ENCODE peak calls at places on chromosomes 7 and 10, in seven cellular contexts. Q is GM23248; L is putamen; C is uterus; N is stimulated activated CD8-positive, alpha-beta memory T cell treated with anti-CD3 and anti-CD28 coated beads, Interleukin-2, amount 100 ng/mL, for 1 hour; V is activated CD4-positive, alpha-beta T cell treated with anti-CD3 and anti-CD28 coated beads, Interleukin-2, amount 50 U/mL, for 1 hour; P is HT1080. S is an unnamed sample.

GRCh38 chr10:3530346-3531096 is 254.5 kb downstream of the KLF6 start:
- DNase-seq in L (no peak), V (no peak), C (no peak), Q (peak; percentile 79), N (no peak), P (no peak), S (no peak)

GRCh38 chr7:105278973-105279687 is 109.6 kb downstream of the SRPK2 start:
- DNase-seq in P (no peak), C (no peak), N (no peak), V (no peak), L (peak; percentile 29), Q (peak; percentile 39), S (no peak)

GRCh38 chr10:32054087-32054486 is 2.1 kb downstream of the KIF5B start:
- DNase-seq in V (no peak), L (peak; percentile 67), C (no peak), N (no peak), P (peak; percentile 30), Q (peak; percentile 75), S (no peak)

GRCh38 chr10:35821339-35821911 is 179.3 kb upstream of the FZD8 start:
- DNase-seq in L (no peak), C (no peak), Q (no peak), N (no peak), P (no peak), V (no peak), S (no peak)

GRCh38 chr7:11751807-11752389 is 80.1 kb downstream of the THSD7A start:
- DNase-seq in N (no peak), C (no peak), P (no peak), Q (no peak), V (no peak), L (no peak), S (no peak)

GRCh38 chr7:27191081-27191715 is 6.2 kb upstream of the HOXA11 start:
- DNase-seq in C (peak; percentile 37), P (no peak), V (no peak), L (no peak), N (no peak), Q (no peak), S (peak; percentile 48)

GRCh38 chr7:155230169-155230593 is 67.5 kb upstream of the INSIG1 start:
- DNase-seq in N (no peak), L (peak; percentile 90), C (no peak), V (no peak), P (peak; percentile 99), Q (peak; percentile 99), S (no peak)

GRCh38 chr10:97069576-97070362 is 116.0 kb downstream of the SLIT1 start:
- DNase-seq in V (no peak), P (peak; percentile 59), L (no peak), C (no peak), N (no peak), Q (peak; percentile 20), S (no peak)

GRCh38 chr10:100890696-100891271 is 22.0 kb upstream of the SLF2 start:
- DNase-seq in L (no peak), C (no peak), Q (peak; percentile 97), V (no peak), N (no peak), P (peak; percentile 96), S (peak; percentile 35)

GRCh38 chr10:70437721-70438120 is 3.8 kb downstream of the NODAL start:
- DNase-seq in P (no peak), Q (no peak), V (no peak), C (no peak), N (no peak), L (no peak), S (no peak)

GRCh38 chr7:30197438-30197837 is 62.7 kb downstream of the MTURN start:
- DNase-seq in N (no peak), Q (no peak), P (no peak), L (no peak), V (no peak), C (no peak), S (no peak)

GRCh38 chr7:150332852-150333635 is 8.4 kb downstream of the RARRES2 start:
- DNase-seq in V (no peak), C (no peak), Q (no peak), N (no peak), L (no peak), P (no peak), S (no peak)

GRCh38 chr10:97534746-97535367 is 36.1 kb downstream of the UBTD1 start:
- DNase-seq in L (peak; percentile 50), Q (peak; percentile 61), N (no peak), V (peak; percentile 7), C (no peak), P (peak; percentile 48), S (no peak)

GRCh38 chr7:155738652-155739537 is 73.4 kb downstream of the SHH start:
- DNase-seq in P (peak; percentile 75), N (peak; percentile 30), C (peak; percentile 58), V (peak; percentile 69), L (peak; percentile 76), Q (peak; percentile 84), S (no peak)

GRCh38 chr7:103795787-103796186 is 193.7 kb downstream of the RELN start:
- DNase-seq in C (no peak), N (no peak), P (no peak), V (no peak), Q (no peak), L (no peak), S (no peak)

GRCh38 chr10:115402690-115403089 is 309.5 kb downstream of the ATRNL1 start:
- DNase-seq in C (no peak), L (peak; percentile 34), P (peak; percentile 16), Q (peak; percentile 46), N (no peak), V (no peak), S (no peak)

GRCh38 chr7:81333004-81333403 is 414.2 kb upstream of the SEMA3C start:
- DNase-seq in Q (peak; percentile 44), N (no peak), V (no peak), C (no peak), P (peak; percentile 57), L (no peak), S (no peak)

GRCh38 chr7:48052748-48053147 is 17.4 kb downstream of the C7orf57 start:
- DNase-seq in V (no peak), P (peak; percentile 62), Q (peak; percentile 20), L (no peak), C (no peak), N (no peak), S (no peak)

GRCh38 chr7:35697414-35698175 is 2.7 kb upstream of the HERPUD2 start:
- DNase-seq in N (no peak), P (peak; percentile 68), Q (peak; percentile 77), V (no peak), L (no peak), C (no peak), S (no peak)

GRCh38 chr10:29245476-29245875 is 43.4 kb upstream of the LYZL1 start:
- DNase-seq in C (no peak), Q (no peak), N (no peak), P (no peak), L (peak; percentile 82), V (no peak), S (no peak)

GRCh38 chr10:62426086-62426485 is 51.9 kb downstream of the ZNF365 start:
- DNase-seq in V (no peak), N (no peak), P (peak; percentile 93), C (no peak), Q (peak; percentile 62), L (peak; percentile 66), S (no peak)

GRCh38 chr10:70585555-70586243 is 16.8 kb downstream of the PRF1 start:
- DNase-seq in Q (no peak), N (no peak), P (no peak), V (no peak), C (no peak), L (no peak), S (no peak)

GRCh38 chr7:55490099-55490498 is 82.2 kb downstream of the VOPP1 start:
- DNase-seq in L (no peak), Q (no peak), C (no peak), V (no peak), P (no peak), N (no peak), S (no peak)

GRCh38 chr10:69911571-69912528 is 110.1 kb downstream of the COL13A1 start:
- DNase-seq in L (peak; percentile 55), P (no peak), Q (no peak), C (peak; percentile 44), V (no peak), N (no peak), S (peak; percentile 73)

GRCh38 chr7:24922099-24922773 is 57.7 kb downstream of the OSBPL3 start:
- DNase-seq in N (no peak), V (no peak), L (no peak), C (no peak), Q (peak; percentile 78), P (no peak), S (no peak)

GRCh38 chr10:69180525-69181204 is 631 bp downstream of the SUPV3L1 start:
- DNase-seq in C (no peak), P (no peak), Q (peak; percentile 81), V (peak; percentile 12), L (peak; percentile 16), N (no peak), S (no peak)

GRCh38 chr7:28573751-28574295 is 161.5 kb downstream of the CREB5 start:
- DNase-seq in P (no peak), C (no peak), L (no peak), N (no peak), V (no peak), Q (peak; percentile 71), S (no peak)

GRCh38 chr7:111232249-111233084 is 141.5 kb downstream of the LRRN3 start:
- DNase-seq in N (no peak), V (no peak), C (no peak), Q (peak; percentile 80), P (peak; percentile 67), L (no peak), S (no peak)

GRCh38 chr7:128266891-128267839 is 26.1 kb downstream of the LEP start:
- DNase-seq in V (no peak), Q (peak; percentile 70), L (peak; percentile 37), N (no peak), P (peak; percentile 50), C (peak; percentile 74), S (peak; percentile 85)

GRCh38 chr10:4506087-4506486 is 319.9 kb upstream of the AKR1E2 start:
- DNase-seq in P (no peak), L (no peak), V (no peak), C (no peak), N (no peak), Q (no peak), S (no peak)

GRCh38 chr10:130507461-130507860 is 371.3 kb downstream of the GLRX3 start:
- DNase-seq in N (no peak), L (no peak), P (no peak), C (no peak), Q (no peak), V (no peak), S (no peak)

GRCh38 chr7:19377611-19378339 is 232.6 kb upstream of the FERD3L start:
- DNase-seq in V (no peak), P (peak; percentile 10), N (no peak), C (no peak), L (no peak), Q (peak; percentile 40), S (no peak)

GRCh38 chr7:50970092-50970491 is 187.4 kb upstream of the GRB10 start:
- DNase-seq in L (no peak), N (no peak), Q (no peak), C (no peak), V (no peak), P (no peak), S (peak; percentile 56)

GRCh38 chr7:129240119-129240815 is 15.4 kb downstream of the AHCYL2 start:
- DNase-seq in N (no peak), L (no peak), Q (peak; percentile 46), C (no peak), V (no peak), P (no peak), S (no peak)

GRCh38 chr7:128937647-128938523 is at the start of gene IRF5:
- DNase-seq in V (no peak), C (no peak), N (no peak), L (no peak), P (no peak), Q (peak; percentile 34), S (no peak)

GRCh38 chr7:1698221-1698620 is 28.1 kb downstream of the ELFN1 start:
- DNase-seq in C (no peak), Q (no peak), P (no peak), V (no peak), N (no peak), L (no peak), S (peak; percentile 15)

GRCh38 chr10:77591238-77591880 is 46.2 kb downstream of the KCNMA1 start:
- DNase-seq in N (no peak), V (no peak), C (no peak), L (no peak), P (no peak), Q (no peak), S (no peak)